ENCODE peak calls at places on chromosomes 16 and 17, in five cellular contexts. D is cardiac fibroblast, Y is colonic mucosa, F is vagina, T is thyroid gland. V is an unnamed sample.

GRCh38 chr17:49358638-49359247 is 3.3 kb downstream of the ZNF652 start:
- DNase-seq in D (peak; percentile 27), Y (no peak), F (no peak), T (no peak), V (no peak)

GRCh38 chr16:87384162-87384999 is 805 bp upstream of the FBXO31 start:
- DNase-seq in D (no peak), Y (peak; percentile 60), F (no peak), T (peak; percentile 34), V (no peak)

GRCh38 chr17:78559749-78560368 is 17.3 kb downstream of the DNAH17 start:
- DNase-seq in D (no peak), Y (no peak), F (no peak), T (no peak), V (no peak)

GRCh38 chr17:35540589-35541404 is 3.3 kb upstream of the SLFN12L start:
- DNase-seq in D (peak; percentile 50), Y (peak; percentile 43), F (no peak), T (peak; percentile 15), V (peak; percentile 63)

GRCh38 chr17:29379084-29379811 is 10.9 kb upstream of the TAOK1 start:
- DNase-seq in D (no peak), Y (peak; percentile 37), F (no peak), T (no peak), V (peak; percentile 39)

GRCh38 chr16:69107311-69107962 is 2.0 kb downstream of the HAS3 start:
- DNase-seq in D (peak; percentile 20), Y (peak; percentile 74), F (no peak), T (peak; percentile 60), V (peak; percentile 25)

GRCh38 chr17:82118815-82119380 is 20.9 kb upstream of the FASN start:
- DNase-seq in D (peak; percentile 77), Y (no peak), F (no peak), T (no peak), V (peak; percentile 33)

GRCh38 chr17:5785867-5786509 is 201.7 kb upstream of the NLRP1 start:
- DNase-seq in D (no peak), Y (no peak), F (no peak), T (no peak), V (peak; percentile 6)

GRCh38 chr17:13415877-13416416 is 185.8 kb downstream of the HS3ST3A1 start:
- DNase-seq in D (peak; percentile 71), Y (peak; percentile 57), F (no peak), T (peak; percentile 95), V (peak; percentile 54)

GRCh38 chr16:55242667-55243066 is 81.3 kb upstream of the IRX6 start:
- DNase-seq in D (no peak), Y (no peak), F (peak; percentile 6), T (no peak), V (no peak)

GRCh38 chr16:64481497-64481896 is 640.4 kb downstream of the CDH11 start:
- DNase-seq in D (no peak), Y (no peak), F (no peak), T (no peak), V (no peak)

GRCh38 chr16:69143116-69143515 is 10.7 kb downstream of the UTP4 start:
- DNase-seq in D (no peak), Y (peak; percentile 45), F (no peak), T (no peak), V (no peak)

GRCh38 chr16:23504453-23505179 is 5.7 kb downstream of the GGA2 start:
- DNase-seq in D (peak; percentile 82), Y (peak; percentile 33), F (no peak), T (peak; percentile 44), V (peak; percentile 91)

GRCh38 chr16:31382485-31383161 is 10.5 kb upstream of the ITGAD start:
- DNase-seq in D (peak; percentile 62), Y (peak; percentile 59), F (no peak), T (peak; percentile 40), V (peak; percentile 68)

GRCh38 chr16:84054271-84054670 is 11.7 kb upstream of the SLC38A8 start:
- DNase-seq in D (no peak), Y (no peak), F (no peak), T (no peak), V (no peak)

GRCh38 chr16:23962001-23962400 is 126.2 kb downstream of the PRKCB start:
- DNase-seq in D (no peak), Y (no peak), F (peak; percentile 55), T (no peak), V (no peak)

GRCh38 chr17:14427914-14428639 is 127.2 kb downstream of the HS3ST3B1 start:
- DNase-seq in D (no peak), Y (no peak), F (no peak), T (peak; percentile 49), V (no peak)

GRCh38 chr17:45413498-45413923 is 19.2 kb downstream of the ARHGAP27 start:
- DNase-seq in D (no peak), Y (peak; percentile 95), F (no peak), T (no peak), V (no peak)

GRCh38 chr17:82767041-82767754 is 15.3 kb downstream of the TBCD start:
- DNase-seq in D (peak; percentile 62), Y (peak; percentile 85), F (no peak), T (no peak), V (peak; percentile 66)

GRCh38 chr16:84680843-84681629 is 18.8 kb upstream of the USP10 start:
- DNase-seq in D (no peak), Y (no peak), F (no peak), T (no peak), V (no peak)

GRCh38 chr17:41975099-41976083 is 8.8 kb downstream of the CNP start:
- DNase-seq in D (no peak), Y (no peak), F (no peak), T (no peak), V (no peak)

GRCh38 chr17:50059256-50059655 is 3.3 kb downstream of the ITGA3 start:
- DNase-seq in D (no peak), Y (no peak), F (no peak), T (peak; percentile 38), V (no peak)

GRCh38 chr16:86566601-86566965 is at the start of gene FOXC2:
- DNase-seq in D (peak; percentile 96), Y (peak; percentile 70), F (no peak), T (peak; percentile 69), V (peak; percentile 93)

GRCh38 chr16:2671741-2672140 is 10.6 kb upstream of the KCTD5 start:
- DNase-seq in D (no peak), Y (no peak), F (no peak), T (no peak), V (no peak)

GRCh38 chr16:87174061-87174460 is 143.1 kb downstream of the C16orf95 start:
- DNase-seq in D (no peak), Y (no peak), F (no peak), T (no peak), V (no peak)

GRCh38 chr17:75980188-75981018 is 1.4 kb downstream of the TEN1 start:
- DNase-seq in D (no peak), Y (no peak), F (no peak), T (no peak), V (no peak)

GRCh38 chr17:75985986-75986385 is 6.9 kb downstream of the TEN1 start:
- DNase-seq in D (no peak), Y (no peak), F (no peak), T (no peak), V (no peak)

GRCh38 chr17:75981019-75981615 is 2.1 kb downstream of the TEN1 start:
- DNase-seq in D (no peak), Y (no peak), F (no peak), T (no peak), V (no peak)

GRCh38 chr17:75979705-75980187 is 706 bp downstream of the TEN1 start:
- DNase-seq in D (no peak), Y (peak; percentile 56), F (no peak), T (no peak), V (peak; percentile 90)

GRCh38 chr17:75983501-75984181 is 4.6 kb downstream of the TEN1 start:
- DNase-seq in D (peak; percentile 42), Y (no peak), F (no peak), T (no peak), V (no peak)
- H3K4me3 ChIP-seq in D (no peak overlapping the region), Y (no peak overlapping the region), F (no peak overlapping the region), T (no peak overlapping the region), V (no peak overlapping the region)

DNA sequence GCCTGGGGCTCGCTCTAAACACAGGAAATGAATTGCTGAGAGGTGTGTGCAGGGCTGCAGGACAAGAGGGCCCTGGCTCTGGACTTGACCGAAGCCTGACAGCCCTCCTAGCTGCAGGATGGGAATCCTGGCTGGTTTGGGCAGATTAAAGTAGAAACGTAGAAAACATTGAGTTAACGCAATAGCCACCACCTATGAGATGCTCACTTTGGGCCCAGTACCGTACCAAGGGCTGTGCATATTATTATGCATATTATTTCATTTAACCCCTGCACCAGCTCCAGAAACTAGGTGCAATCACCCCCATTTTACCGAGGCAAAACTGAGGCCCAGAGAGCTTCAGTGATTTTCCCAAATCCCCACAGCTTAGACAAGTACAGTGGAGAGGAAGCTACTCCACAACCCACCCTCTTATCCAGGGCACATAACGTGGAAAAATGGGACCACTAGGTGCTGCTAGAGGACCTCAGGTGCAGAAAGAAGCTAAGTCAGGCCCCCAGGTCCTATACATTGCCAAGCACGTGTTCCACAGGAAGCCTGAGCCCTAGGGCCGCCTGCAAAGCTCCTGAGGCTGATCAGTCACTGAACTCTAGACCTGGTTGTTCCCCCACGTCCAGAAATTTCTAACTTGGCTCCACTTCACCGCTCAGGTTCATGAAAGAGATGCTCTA is 79.2 kb downstream of the MYH11 start:
- DNase-seq in D (peak; percentile 73), Y (no peak), F (no peak), T (no peak), V (peak; percentile 40)
- TF ChIP-seq CTCF in D (peak; percentile 29), Y (peak; percentile 15), F (no peak), T (no peak), V (peak; percentile 59)

GRCh38 chr16:6481894-6482293 is 850.8 kb upstream of the RBFOX1 start:
- DNase-seq in D (no peak), Y (no peak), F (no peak), T (no peak), V (no peak)

GRCh38 chr16:6482861-6483530 is 849.6 kb upstream of the RBFOX1 start:
- DNase-seq in D (no peak), Y (no peak), F (no peak), T (no peak), V (no peak)

GRCh38 chr16:6484931-6485330 is 847.7 kb upstream of the RBFOX1 start:
- DNase-seq in D (no peak), Y (no peak), F (no peak), T (no peak), V (no peak)

GRCh38 chr16:6484121-6484520 is 848.5 kb upstream of the RBFOX1 start:
- DNase-seq in D (no peak), Y (no peak), F (no peak), T (no peak), V (no peak)

GRCh38 chr16:6483634-6484033 is 849.0 kb upstream of the RBFOX1 start:
- DNase-seq in D (no peak), Y (no peak), F (no peak), T (no peak), V (no peak)
- H3K4me3 ChIP-seq in D (no peak overlapping the region), Y (no peak overlapping the region), F (no peak overlapping the region), T (no peak overlapping the region), V (no peak overlapping the region)

DNA sequence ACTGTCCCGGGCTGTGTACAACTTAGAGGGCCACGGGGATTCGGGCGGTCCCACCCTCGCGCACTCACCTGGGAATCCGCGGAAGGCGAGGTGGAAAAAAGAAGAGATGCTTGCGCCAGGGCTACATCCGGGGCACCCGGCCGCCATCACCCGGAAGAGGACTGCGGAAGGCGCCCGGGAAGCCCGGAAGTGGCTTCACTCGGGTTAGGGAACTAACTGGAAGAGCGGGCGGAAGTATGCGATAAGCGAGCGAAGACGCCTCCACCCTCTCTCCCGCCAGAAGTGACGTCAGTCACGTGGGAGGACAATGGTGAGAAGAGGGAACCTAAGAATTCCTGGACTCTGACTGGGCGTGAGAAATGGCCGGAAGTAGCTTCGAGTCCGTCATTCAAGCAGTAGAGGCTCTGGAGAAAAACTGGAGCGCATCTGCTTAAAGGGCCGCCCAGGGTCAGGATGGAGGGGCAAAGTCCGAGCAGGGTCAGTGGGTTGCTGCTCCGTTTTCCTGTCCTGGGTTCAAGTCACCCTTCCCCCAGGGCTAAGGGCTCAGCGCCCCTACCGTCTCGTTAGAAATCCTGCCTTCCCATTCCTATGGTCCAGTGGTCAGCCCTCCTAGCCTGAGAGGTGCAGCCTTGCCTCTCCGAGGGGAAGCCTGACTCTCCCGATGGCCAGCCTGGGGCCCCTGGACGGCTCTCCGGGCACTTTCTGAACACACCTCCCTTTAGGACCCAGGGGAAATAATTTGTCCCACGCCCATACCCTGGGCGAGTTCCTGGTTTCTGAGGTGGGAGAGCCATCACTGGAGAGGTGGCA is at the start of gene CD2BP2:
- DNase-seq in D (peak; percentile 100), Y (peak; percentile 98), F (no peak), T (peak; percentile 98), V (peak; percentile 100)
- TF ChIP-seq CTCF in D (no peak), Y (no peak), F (no peak), T (no peak), V (no peak)

V was measured in fibroblast of villous mesenchyme.